ENCODE peak calls at places on chromosome 7, in five cellular contexts. P, M, N, W and G are unnamed samples.

GRCh38 chr7:85186521-85187241 is at the start of gene SEMA3D:
- DNase-seq in W (peak; percentile 57), M (peak; percentile 83), N (peak; percentile 85), P (peak; percentile 90), G (no peak)

GRCh38 chr7:35253182-35253679 is 669 bp downstream of the TBX20 start:
- DNase-seq in W (no peak), M (no peak), N (no peak), P (no peak), G (no peak)

GRCh38 chr7:98291717-98292116 is 10.2 kb downstream of the BRI3 start:
- DNase-seq in P (peak; percentile 67), N (no peak), W (no peak), M (no peak), G (no peak)

GRCh38 chr7:28355553-28356319 is 56.6 kb upstream of the CREB5 start:
- DNase-seq in W (no peak), N (no peak), M (no peak), P (no peak), G (no peak)

GRCh38 chr7:132393789-132394261 is 182.4 kb downstream of the PLXNA4 start:
- DNase-seq in N (peak; percentile 44), P (no peak), M (peak; percentile 65), W (peak; percentile 25), G (no peak)

GRCh38 chr7:36760856-36761762 is 36.8 kb upstream of the AOAH start:
- DNase-seq in P (no peak), N (no peak), W (no peak), M (no peak), G (no peak)

GRCh38 chr7:64618785-64619456 is 47.0 kb upstream of the ZNF107 start:
- DNase-seq in P (peak; percentile 80), N (no peak), M (no peak), W (no peak), G (no peak)

GRCh38 chr7:69373171-69374035 is 224.9 kb upstream of the AUTS2 start:
- DNase-seq in N (no peak), P (no peak), W (no peak), M (no peak), G (no peak)

GRCh38 chr7:44852590-44852989 is 4.7 kb upstream of the H2AZ2 start:
- DNase-seq in P (no peak), M (no peak), N (no peak), W (no peak), G (no peak)

GRCh38 chr7:132001166-132001565 is 444.7 kb upstream of the PODXL start:
- DNase-seq in M (no peak), W (no peak), P (no peak), N (no peak), G (no peak)

GRCh38 chr7:69967152-69967591 is 368.9 kb downstream of the AUTS2 start:
- DNase-seq in P (peak; percentile 43), W (peak; percentile 25), N (peak; percentile 62), M (no peak), G (no peak)

GRCh38 chr7:29077854-29078253 is 68.5 kb downstream of the CPVL start:
- DNase-seq in W (no peak), P (no peak), N (no peak), M (no peak), G (no peak)

GRCh38 chr7:47180268-47180826 is 401.6 kb downstream of the TNS3 start:
- DNase-seq in M (no peak), P (peak; percentile 78), W (peak; percentile 18), N (peak; percentile 41), G (no peak)

GRCh38 chr7:731440-732085 is 4.5 kb upstream of the PRKAR1B start:
- DNase-seq in W (no peak), N (no peak), M (no peak), P (no peak), G (no peak)

GRCh38 chr7:157271991-157272324 is 64.8 kb upstream of the DNAJB6 start:
- DNase-seq in P (no peak), M (peak; percentile 85), N (peak; percentile 87), W (peak; percentile 70), G (no peak)

GRCh38 chr7:100013328-100013676 is 2.1 kb upstream of the ZKSCAN1 start:
- DNase-seq in M (no peak), N (no peak), P (no peak), W (no peak), G (no peak)

GRCh38 chr7:133313575-133313974 is 60.7 kb downstream of the EXOC4 start:
- DNase-seq in M (no peak), W (no peak), P (no peak), N (no peak), G (no peak)

GRCh38 chr7:913736-914520 is 37.6 kb downstream of the GET4 start:
- DNase-seq in P (no peak), W (no peak), N (no peak), M (no peak), G (no peak)

GRCh38 chr7:80686576-80686975 is 48.1 kb downstream of the CD36 start:
- DNase-seq in M (no peak), W (no peak), P (no peak), N (no peak), G (no peak)

GRCh38 chr7:90320801-90321494 is at the start of gene FAM237B:
- DNase-seq in M (no peak), W (no peak), P (peak; percentile 56), N (peak; percentile 10), G (no peak)

GRCh38 chr7:39016609-39017008 is 38.9 kb downstream of the POU6F2 start:
- DNase-seq in N (peak; percentile 61), P (no peak), M (no peak), W (no peak), G (no peak)

GRCh38 chr7:44057849-44058758 is 7.3 kb downstream of the PGAM2 start:
- DNase-seq in P (no peak), W (no peak), M (no peak), N (peak; percentile 2), G (no peak)

GRCh38 chr7:106369349-106369748 is 84.6 kb upstream of the NAMPT start:
- DNase-seq in W (no peak), M (no peak), P (no peak), N (no peak), G (no peak)

GRCh38 chr7:35474100-35474499 is 220.2 kb upstream of the TBX20 start:
- DNase-seq in M (no peak), P (no peak), W (no peak), N (no peak), G (no peak)

GRCh38 chr7:77830649-77831355 is 32.2 kb downstream of the PHTF2 start:
- DNase-seq in N (no peak), P (no peak), M (no peak), W (no peak), G (no peak)
- H3K4me1 ChIP-seq in N (no peaks in the 10 kb centered on the region), P (no peaks in the 10 kb centered on the region), M (no peaks in the 10 kb centered on the region), W (no peaks in the 10 kb centered on the region), G (peaks cover 30% of the 10 kb centered on the region)

GRCh38 chr7:24972991-24973390 is 7.0 kb downstream of the OSBPL3 start:
- DNase-seq in N (no peak), W (no peak), P (no peak), M (no peak), G (no peak)

GRCh38 chr7:24971333-24972165 is 8.4 kb downstream of the OSBPL3 start:
- DNase-seq in M (no peak), W (no peak), P (no peak), N (no peak), G (no peak)

GRCh38 chr7:24968165-24968564 is 11.8 kb downstream of the OSBPL3 start:
- DNase-seq in P (no peak), N (peak; percentile 55), W (no peak), M (no peak), G (no peak)

GRCh38 chr7:24972166-24972477 is 7.9 kb downstream of the OSBPL3 start:
- DNase-seq in N (no peak), W (no peak), P (no peak), M (no peak), G (no peak)

DNA sequence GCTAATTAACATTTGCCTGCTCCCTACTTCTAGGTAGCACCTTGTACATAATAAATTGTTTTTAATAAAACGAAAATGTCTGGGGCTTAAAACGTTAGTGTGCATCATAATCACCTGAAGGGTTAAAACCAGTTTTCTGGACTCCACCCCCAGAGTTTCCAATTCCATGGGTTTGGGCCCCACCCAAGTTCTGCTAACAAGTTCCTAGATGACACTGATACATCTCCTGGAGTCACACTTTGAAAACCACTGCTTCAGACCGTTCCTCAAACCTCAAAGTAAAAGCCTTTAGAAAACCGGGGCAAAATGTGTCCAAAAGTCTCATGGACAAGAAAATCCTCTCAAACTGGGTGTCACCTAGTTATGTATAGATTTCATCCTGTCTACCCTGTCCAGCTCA is 9.3 kb downstream of the OSBPL3 start:
- DNase-seq in M (no peak), W (no peak), N (no peak), P (no peak), G (no peak)
- H3K4me1 ChIP-seq in M (no peaks in the 10 kb centered on the region), W (no peaks in the 10 kb centered on the region), N (peaks cover 20% of the 10 kb centered on the region), P (peaks cover 36% of the 10 kb centered on the region), G (peaks cover 35% of the 10 kb centered on the region)

DNA sequence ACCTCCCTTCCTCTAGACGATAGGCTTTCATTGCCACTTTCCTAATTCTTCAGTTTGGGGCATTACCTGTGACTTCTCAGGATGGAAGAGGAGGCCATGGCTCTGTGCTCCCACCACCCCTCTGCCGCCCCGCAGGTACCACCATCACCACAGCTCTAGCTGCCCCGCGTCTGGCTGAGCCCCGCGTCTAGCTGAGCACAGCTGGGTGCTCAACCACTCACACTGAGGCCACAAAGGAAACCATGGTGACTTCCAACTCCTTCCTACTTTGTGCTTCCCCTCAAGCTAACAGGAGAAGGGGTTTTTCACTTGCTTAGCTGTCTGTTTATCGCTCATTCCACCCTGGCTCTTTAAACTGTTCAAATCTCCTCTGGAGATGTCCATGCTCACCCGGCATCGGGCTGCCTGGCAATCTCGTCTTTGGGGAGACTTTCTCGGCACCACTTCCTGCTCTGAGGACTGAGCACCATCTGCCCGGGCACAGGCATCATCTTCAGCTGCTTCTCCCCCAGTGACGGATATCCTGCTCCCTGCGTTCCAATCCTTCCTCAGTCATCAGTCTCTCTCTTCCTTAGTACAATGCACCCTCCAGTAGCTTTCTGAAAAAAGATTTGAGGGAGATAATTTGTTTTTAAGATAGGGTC is 59.4 kb downstream of the MAD1L1 start:
- DNase-seq in W (no peak), M (no peak), N (no peak), P (no peak), G (no peak)
- H3K4me1 ChIP-seq in W (peaks cover 40% of the 10 kb centered on the region), M (peaks cover 3% of the 10 kb centered on the region), N (peaks cover 30% of the 10 kb centered on the region), P (no peaks in the 10 kb centered on the region), G (no peaks in the 10 kb centered on the region)

GRCh38 chr7:143381427-143382125 is 431 bp downstream of the ZYX start:
- DNase-seq in P (no peak), W (peak; percentile 62), N (peak; percentile 84), M (peak; percentile 85), G (no peak)
- H3K4me1 ChIP-seq in P (peaks cover 29% of the 10 kb centered on the region), W (peaks cover 66% of the 10 kb centered on the region), N (peaks cover 52% of the 10 kb centered on the region), M (peaks cover 2% of the 10 kb centered on the region), G (peaks cover 49% of the 10 kb centered on the region)

GRCh38 chr7:3648276-3648675 is 347.2 kb downstream of the SDK1 start:
- DNase-seq in N (no peak), P (no peak), W (no peak), M (no peak), G (no peak)

GRCh38 chr7:3649678-3650445 is 348.8 kb downstream of the SDK1 start:
- DNase-seq in P (no peak), N (no peak), W (no peak), M (no peak), G (no peak)

GRCh38 chr7:3650844-3651243 is 349.8 kb downstream of the SDK1 start:
- DNase-seq in M (no peak), N (no peak), W (no peak), P (no peak), G (no peak)

GRCh38 chr7:3649250-3649649 is 348.2 kb downstream of the SDK1 start:
- DNase-seq in W (no peak), P (no peak), M (no peak), N (no peak), G (no peak)
- H3K4me1 ChIP-seq in W (no peaks in the 10 kb centered on the region), P (no peaks in the 10 kb centered on the region), M (no peaks in the 10 kb centered on the region), N (no peaks in the 10 kb centered on the region), G (no peaks in the 10 kb centered on the region)

GRCh38 chr7:117048854-117049321 is 95.6 kb downstream of the ST7 start:
- DNase-seq in W (no peak), N (no peak), M (no peak), P (no peak), G (no peak)
- H3K4me1 ChIP-seq in W (peaks cover 45% of the 10 kb centered on the region), N (peaks cover 13% of the 10 kb centered on the region), M (peaks cover 8% of the 10 kb centered on the region), P (no peaks in the 10 kb centered on the region), G (no peaks in the 10 kb centered on the region)